ENCODE peak calls at places on chromosome 1, in eight cellular contexts. X is cardiac fibroblast, I is PC-3, U is HTR-8/SVneo, K is NCI-H1436 treated with DMSO at 0.1 percent for 48 hours, L is vagina, C is BE2C, A is IMR-90. G is an unnamed sample.

GRCh38 chr1:88595355-88595754 is 88.7 kb upstream of the PKN2 start:
- DNase-seq in X (peak), I (peak), U (peak), K (no peak), C (no peak), L (no peak), A (peak), G (no peak)

GRCh38 chr1:29671446-29671845 is 435.1 kb downstream of the PTPRU start:
- DNase-seq in U (no peak), A (no peak), C (no peak), K (no peak), X (no peak), I (no peak), L (peak), G (no peak)

GRCh38 chr1:236122176-236122575 is 20.2 kb upstream of the GPR137B start:
- DNase-seq in A (no peak), U (no peak), X (no peak), K (no peak), C (no peak), L (no peak), I (no peak), G (no peak)

GRCh38 chr1:15027515-15027948 is 126.0 kb upstream of the TMEM51 start:
- DNase-seq in U (peak), C (peak), X (peak), K (no peak), A (peak), L (no peak), I (peak), G (peak)

GRCh38 chr1:208475951-208476824 is 232.0 kb upstream of the PLXNA2 start:
- DNase-seq in C (peak), A (no peak), I (peak), U (no peak), L (no peak), X (peak), K (no peak), G (no peak)

GRCh38 chr1:31434101-31434871 is 21.3 kb downstream of the SERINC2 start:
- DNase-seq in K (no peak), U (no peak), X (no peak), I (no peak), C (no peak), A (no peak), L (no peak), G (no peak)

GRCh38 chr1:219271914-219272545 is 98.4 kb downstream of the LYPLAL1 start:
- DNase-seq in C (no peak), X (peak), L (no peak), U (no peak), A (peak), I (peak), K (no peak), G (no peak)

GRCh38 chr1:191343816-191344215 is 814.4 kb upstream of the RGS18 start:
- DNase-seq in A (peak), L (no peak), I (peak), C (no peak), K (no peak), U (peak), X (peak), G (no peak)

GRCh38 chr1:157691285-157691920 is 9.2 kb downstream of the FCRL3 start:
- DNase-seq in X (peak), U (peak), C (no peak), K (no peak), L (no peak), I (peak), A (peak), G (peak)

GRCh38 chr1:53195211-53195909 is 1.3 kb upstream of the CPT2 start:
- DNase-seq in L (no peak), A (no peak), X (no peak), I (no peak), C (no peak), K (no peak), U (no peak), G (no peak)

GRCh38 chr1:899636-900317 is 23.9 kb upstream of the SAMD11 start:
- DNase-seq in C (no peak), I (no peak), U (no peak), X (no peak), A (no peak), K (no peak), L (no peak), G (no peak)

GRCh38 chr1:166484871-166485270 is 318.1 kb upstream of the FAM78B start:
- DNase-seq in U (no peak), X (no peak), K (no peak), C (no peak), L (no peak), A (no peak), I (peak), G (no peak)

GRCh38 chr1:223471566-223471965 is 78.4 kb downstream of the CCDC185 start:
- DNase-seq in I (no peak), X (no peak), U (no peak), A (no peak), C (no peak), K (no peak), L (peak), G (no peak)

GRCh38 chr1:245205396-245205795 is 50.6 kb downstream of the KIF26B start:
- DNase-seq in C (no peak), I (no peak), U (no peak), L (no peak), A (no peak), K (no peak), X (no peak), G (no peak)

GRCh38 chr1:234770924-234771540 is 161.1 kb upstream of the IRF2BP2 start:
- DNase-seq in A (no peak), I (no peak), X (no peak), K (no peak), L (no peak), U (no peak), C (no peak), G (no peak)

G was measured in WERI-Rb-1.